ENCODE peak calls at places on chromosome 7, in nine cellular contexts. N is PC-3; E is A673; U is NCI-H1105; M is occipital lobe; D is activated naive CD4-positive, alpha-beta T cell; J is CD8-positive, alpha-beta T cell; W is stimulated activated CD4-positive, alpha-beta T cell treated with anti-CD3 and anti-CD28 coated beads, Interleukin-15, amount 100 ng/mL, for 1 hour; V is mesothelial cell of epicardium. Q is an unnamed sample.

GRCh38 chr7:133613250-133613649 is 360.4 kb downstream of the EXOC4 start:
- DNase-seq in J (no peak), V (no peak), M (no peak), D (no peak), W (no peak), U (no peak), N (no peak), E (no peak), Q (no peak)

GRCh38 chr7:140084972-140085371 is 22.2 kb upstream of the PARP12 start:
- DNase-seq in J (peak; percentile 26), M (no peak), E (no peak), D (no peak), V (no peak), U (no peak), W (no peak), N (no peak), Q (no peak)

GRCh38 chr7:77759294-77759889 is 38.8 kb downstream of the TMEM60 start:
- DNase-seq in E (peak; percentile 68), D (peak; percentile 27), M (peak; percentile 20), U (peak; percentile 27), W (peak; percentile 35), N (peak; percentile 83), J (peak; percentile 70), V (no peak), Q (peak; percentile 93)

GRCh38 chr7:114026486-114027089 is 107.8 kb upstream of the PPP1R3A start:
- DNase-seq in U (peak; percentile 61), V (no peak), N (peak; percentile 82), E (peak; percentile 76), J (no peak), D (no peak), W (no peak), M (no peak), Q (peak; percentile 87)

GRCh38 chr7:155173905-155174304 is 103.8 kb downstream of the HTR5A start:
- DNase-seq in J (no peak), M (no peak), W (no peak), U (no peak), V (no peak), D (no peak), E (no peak), N (no peak), Q (no peak)

GRCh38 chr7:151608031-151608551 is 88.4 kb upstream of the RHEB start:
- DNase-seq in W (no peak), M (no peak), D (no peak), N (peak; percentile 27), V (no peak), E (no peak), U (no peak), J (no peak), Q (no peak)

GRCh38 chr7:37956791-37957190 is 36.4 kb downstream of the EPDR1 start:
- DNase-seq in U (no peak), W (no peak), M (no peak), J (no peak), D (no peak), V (no peak), N (no peak), E (no peak), Q (no peak)

GRCh38 chr7:85328599-85328998 is 141.7 kb upstream of the SEMA3D start:
- DNase-seq in N (peak; percentile 49), M (no peak), E (no peak), J (no peak), D (no peak), V (no peak), U (no peak), W (no peak), Q (no peak)

GRCh38 chr7:5699951-5700384 is 81.5 kb downstream of the RNF216 start:
- DNase-seq in N (no peak), W (peak; percentile 54), U (no peak), J (peak; percentile 63), M (peak; percentile 60), V (no peak), D (no peak), E (no peak), Q (peak; percentile 79)